ENCODE peak calls at places on chromosomes 7 and 10, in six cellular contexts. One of them, this sample, is unnamed.
A peak's percentile ranks its signal among the peaks of the same experiment; 100 is the strongest.

GRCh38 chr10:79266543-79267312 is 80.5 kb upstream of the PPIF start:
- DNase-seq in ELF-1: no peak
- DNase-seq in activated naive CD4-positive, alpha-beta T cell treated with Interleukin-2 at 50 U/mL for 16 hours: no peak
- DNase-seq in naive thymus-derived CD8-positive, alpha-beta T cell: no peak
- DNase-seq in AG04450: peak; percentile 74
- DNase-seq in T-helper 2 cell: no peak
- DNase-seq in this sample: peak; percentile 79

GRCh38 chr7:131327049-131327625 is 539 bp upstream of the MKLN1 start:
- DNase-seq in activated naive CD4-positive, alpha-beta T cell treated with Interleukin-2 at 50 U/mL for 16 hours: no peak
- DNase-seq in AG04450: no peak
- DNase-seq in T-helper 2 cell: no peak
- DNase-seq in naive thymus-derived CD8-positive, alpha-beta T cell: no peak
- DNase-seq in ELF-1: no peak
- DNase-seq in this sample: no peak

GRCh38 chr7:106248616-106249015 is 36.2 kb downstream of the NAMPT start:
- DNase-seq in activated naive CD4-positive, alpha-beta T cell treated with Interleukin-2 at 50 U/mL for 16 hours: no peak
- DNase-seq in T-helper 2 cell: no peak
- DNase-seq in naive thymus-derived CD8-positive, alpha-beta T cell: no peak
- DNase-seq in ELF-1: no peak
- DNase-seq in AG04450: no peak
- DNase-seq in this sample: no peak

GRCh38 chr7:30183712-30184372 is 49.1 kb downstream of the MTURN start:
- DNase-seq in ELF-1: no peak
- DNase-seq in naive thymus-derived CD8-positive, alpha-beta T cell: no peak
- DNase-seq in activated naive CD4-positive, alpha-beta T cell treated with Interleukin-2 at 50 U/mL for 16 hours: no peak
- DNase-seq in AG04450: no peak
- DNase-seq in T-helper 2 cell: no peak
- DNase-seq in this sample: no peak

GRCh38 chr10:8278099-8278498 is 223.6 kb downstream of the GATA3 start:
- DNase-seq in AG04450: no peak
- DNase-seq in T-helper 2 cell: no peak
- DNase-seq in ELF-1: no peak
- DNase-seq in naive thymus-derived CD8-positive, alpha-beta T cell: no peak
- DNase-seq in activated naive CD4-positive, alpha-beta T cell treated with Interleukin-2 at 50 U/mL for 16 hours: no peak
- DNase-seq in this sample: no peak

GRCh38 chr10:116126239-116126638 is 146.8 kb downstream of the GFRA1 start:
- DNase-seq in ELF-1: no peak
- DNase-seq in activated naive CD4-positive, alpha-beta T cell treated with Interleukin-2 at 50 U/mL for 16 hours: no peak
- DNase-seq in T-helper 2 cell: no peak
- DNase-seq in AG04450: no peak
- DNase-seq in naive thymus-derived CD8-positive, alpha-beta T cell: no peak
- DNase-seq in this sample: no peak

GRCh38 chr10:100101526-100102076 is 19.9 kb upstream of the CPN1 start:
- DNase-seq in T-helper 2 cell: no peak
- DNase-seq in activated naive CD4-positive, alpha-beta T cell treated with Interleukin-2 at 50 U/mL for 16 hours: no peak
- DNase-seq in AG04450: no peak
- DNase-seq in naive thymus-derived CD8-positive, alpha-beta T cell: no peak
- DNase-seq in ELF-1: no peak
- DNase-seq in this sample: no peak

GRCh38 chr10:31101123-31101522 is 69.5 kb upstream of the ZNF438 start:
- DNase-seq in activated naive CD4-positive, alpha-beta T cell treated with Interleukin-2 at 50 U/mL for 16 hours: peak; percentile 71
- DNase-seq in AG04450: peak; percentile 62
- DNase-seq in ELF-1: no peak
- DNase-seq in T-helper 2 cell: no peak
- DNase-seq in naive thymus-derived CD8-positive, alpha-beta T cell: no peak
- DNase-seq in this sample: no peak

GRCh38 chr7:102890971-102891692 is 21.7 kb upstream of the LRRC17 start:
- DNase-seq in AG04450: no peak
- DNase-seq in ELF-1: no peak
- DNase-seq in T-helper 2 cell: no peak
- DNase-seq in naive thymus-derived CD8-positive, alpha-beta T cell: no peak
- DNase-seq in activated naive CD4-positive, alpha-beta T cell treated with Interleukin-2 at 50 U/mL for 16 hours: no peak
- DNase-seq in this sample: no peak

This sample was measured in left cardiac atrium.